ENCODE peak calls at places on chromosomes 3 and 15, in nine cellular contexts. J is uterus, K is right lobe of liver, N is A549, C is tibial nerve, S is upper lobe of left lung, A is heart left ventricle, G is breast epithelium, P is esophagus squamous epithelium. L is an unnamed sample. For H3K4me1, the result is how much of the 10 kb centered on the place peaks cover.

GRCh38 chr3:122021811-122022401 is at the start of gene ILDR1:
- DNase-seq in G (peak), N (no peak), P (no peak), K (peak), J (no peak), S (peak), A (no peak), C (no peak), L (peak)

GRCh38 chr15:43794269-43795037 is 2.3 kb downstream of the SERF2 start:
- DNase-seq in S (no peak), N (no peak), A (peak), P (no peak), C (no peak), G (no peak), K (no peak), J (no peak), L (no peak)

GRCh38 chr15:41597787-41598186 is 38.8 kb downstream of the TYRO3 start:
- DNase-seq in C (no peak), J (no peak), S (no peak), N (no peak), A (no peak), G (no peak), P (no peak), K (no peak), L (no peak)

GRCh38 chr3:86788371-86788770 is 202.6 kb downstream of the VGLL3 start:
- DNase-seq in S (no peak), A (no peak), J (no peak), G (no peak), K (no peak), N (no peak), P (no peak), C (no peak), L (no peak)

GRCh38 chr3:191762323-191762960 is 301.5 kb downstream of the PYDC2 start:
- DNase-seq in K (no peak), G (no peak), J (no peak), P (no peak), S (no peak), A (no peak), C (no peak), N (peak), L (no peak)

GRCh38 chr15:71072423-71072822 is 42.8 kb upstream of the THSD4 start:
- DNase-seq in J (no peak), S (no peak), N (no peak), G (no peak), A (no peak), K (no peak), C (no peak), P (no peak), L (no peak)

GRCh38 chr3:197298858-197299854 is 744 bp upstream of the DLG1 start:
- DNase-seq in C (no peak), G (no peak), A (peak), P (no peak), N (peak), J (peak), K (peak), S (peak), L (peak)

GRCh38 chr15:82105458-82106205 is 59.8 kb upstream of the MEX3B start:
- DNase-seq in N (no peak), S (no peak), C (no peak), J (no peak), P (no peak), K (no peak), A (no peak), G (peak), L (no peak)

GRCh38 chr15:35306361-35306981 is 221.4 kb upstream of the NANOGP8 start:
- DNase-seq in K (no peak), S (no peak), P (no peak), C (no peak), A (no peak), G (no peak), J (no peak), N (peak), L (no peak)

GRCh38 chr15:34239151-34239761 is 14.4 kb downstream of the EMC4 start:
- DNase-seq in N (peak), G (no peak), P (no peak), K (no peak), C (no peak), S (no peak), J (no peak), A (no peak), L (no peak)

GRCh38 chr3:193914602-193915001 is 221.3 kb upstream of the HES1 start:
- DNase-seq in G (no peak), N (no peak), C (no peak), K (no peak), P (no peak), J (no peak), A (no peak), S (no peak), L (no peak)

GRCh38 chr3:109563149-109563548 is 225.8 kb upstream of the DPPA4 start:
- DNase-seq in G (no peak), N (no peak), C (no peak), J (no peak), K (no peak), A (no peak), P (no peak), S (no peak), L (no peak)

GRCh38 chr15:87609474-87609873 is 647.1 kb downstream of the NTRK3 start:
- DNase-seq in S (no peak), P (no peak), K (no peak), G (no peak), J (no peak), C (no peak), A (peak), N (peak), L (no peak)

GRCh38 chr3:156416846-156417581 is 137.9 kb downstream of the SSR3 start:
- DNase-seq in G (no peak), S (no peak), N (no peak), J (no peak), P (no peak), A (no peak), K (no peak), C (no peak), L (no peak)

GRCh38 chr15:100691321-100691720 is 88.9 kb downstream of the ASB7 start:
- DNase-seq in J (peak), S (no peak), G (no peak), K (no peak), A (no peak), C (no peak), N (no peak), P (no peak), L (no peak)

GRCh38 chr3:185976977-185977678 is 39.3 kb upstream of the TRA2B start:
- DNase-seq in A (peak), N (peak), P (no peak), K (peak), J (peak), S (peak), C (peak), G (peak), L (peak)

GRCh38 chr3:127144631-127145030 is 48.3 kb upstream of the PRR23E start:
- DNase-seq in G (no peak), S (no peak), C (no peak), A (no peak), N (no peak), J (no peak), K (no peak), P (no peak), L (peak)

GRCh38 chr3:120604784-120605183 is 8.6 kb downstream of the NDUFB4 start:
- DNase-seq in J (no peak), P (no peak), N (no peak), S (no peak), C (no peak), G (no peak), K (no peak), A (no peak), L (no peak)

GRCh38 chr3:80701349-80701748 is 933.6 kb upstream of the ROBO1 start:
- DNase-seq in K (no peak), P (no peak), S (no peak), C (no peak), G (no peak), A (no peak), J (no peak), N (no peak), L (no peak)

GRCh38 chr3:140246578-140246977 is 311.6 kb downstream of the CLSTN2 start:
- DNase-seq in C (no peak), S (no peak), J (no peak), A (no peak), P (no peak), G (no peak), K (no peak), N (no peak), L (no peak)

GRCh38 chr15:79339588-79340314 is 28.8 kb downstream of the TMED3 start:
- DNase-seq in A (no peak), N (peak), S (no peak), C (no peak), P (no peak), G (no peak), K (no peak), J (no peak), L (no peak)

GRCh38 chr15:49343546-49343945 is 79.5 kb upstream of the FGF7 start:
- DNase-seq in A (no peak), S (no peak), P (no peak), C (no peak), J (no peak), K (no peak), G (no peak), N (no peak), L (no peak)

GRCh38 chr15:62977952-62978811 is 64.4 kb upstream of the TPM1 start:
- DNase-seq in J (no peak), N (peak), P (no peak), C (no peak), K (no peak), G (peak), A (no peak), S (no peak), L (no peak)

GRCh38 chr15:83694030-83694429 is 40.1 kb downstream of the ADAMTSL3 start:
- DNase-seq in K (no peak), G (no peak), P (no peak), S (no peak), A (no peak), J (peak), N (peak), C (no peak), L (no peak)

GRCh38 chr3:38634133-38634532 is 15.4 kb downstream of the SCN5A start:
- DNase-seq in S (no peak), C (no peak), A (no peak), K (no peak), P (no peak), N (no peak), G (no peak), J (no peak), L (no peak)

GRCh38 chr3:47850062-47850802 is 47.3 kb downstream of the DHX30 start:
- DNase-seq in G (no peak), N (peak), C (no peak), S (no peak), A (no peak), P (no peak), J (no peak), K (no peak), L (no peak)

GRCh38 chr3:193776626-193777025 is 183.6 kb downstream of the OPA1 start:
- DNase-seq in A (no peak), C (no peak), N (no peak), K (no peak), S (no peak), P (no peak), G (no peak), J (no peak), L (peak)

GRCh38 chr3:43316783-43317460 is 30.6 kb downstream of the SNRK start:
- DNase-seq in C (no peak), S (no peak), K (no peak), N (no peak), P (no peak), A (no peak), G (no peak), J (no peak), L (no peak)

GRCh38 chr15:76967067-76967466 is 27.9 kb upstream of the PSTPIP1 start:
- DNase-seq in N (no peak), G (no peak), K (no peak), J (no peak), A (no peak), C (no peak), S (no peak), P (no peak), L (no peak)

GRCh38 chr15:98815207-98815606 is 166.9 kb downstream of the IGF1R start:
- DNase-seq in C (no peak), S (no peak), A (no peak), J (no peak), N (no peak), G (peak), K (no peak), P (no peak), L (no peak)

GRCh38 chr15:89524184-89524583 is 27.8 kb upstream of the RHCG start:
- DNase-seq in P (no peak), J (no peak), S (no peak), C (no peak), N (no peak), A (no peak), G (no peak), K (no peak), L (no peak)

GRCh38 chr3:57910988-57911387 is 97.2 kb upstream of the FLNB start:
- DNase-seq in S (no peak), C (no peak), K (no peak), P (no peak), A (no peak), J (no peak), G (no peak), N (peak), L (no peak)

GRCh38 chr3:16897254-16897926 is 12.6 kb downstream of the PLCL2 start:
- DNase-seq in N (peak), S (no peak), K (no peak), P (no peak), J (no peak), A (no peak), C (no peak), G (no peak), L (peak)

GRCh38 chr15:67079361-67079760 is 14.0 kb downstream of the SMAD3 start:
- DNase-seq in K (no peak), G (no peak), P (no peak), A (no peak), C (no peak), S (no peak), J (no peak), N (no peak), L (no peak)

DNA sequence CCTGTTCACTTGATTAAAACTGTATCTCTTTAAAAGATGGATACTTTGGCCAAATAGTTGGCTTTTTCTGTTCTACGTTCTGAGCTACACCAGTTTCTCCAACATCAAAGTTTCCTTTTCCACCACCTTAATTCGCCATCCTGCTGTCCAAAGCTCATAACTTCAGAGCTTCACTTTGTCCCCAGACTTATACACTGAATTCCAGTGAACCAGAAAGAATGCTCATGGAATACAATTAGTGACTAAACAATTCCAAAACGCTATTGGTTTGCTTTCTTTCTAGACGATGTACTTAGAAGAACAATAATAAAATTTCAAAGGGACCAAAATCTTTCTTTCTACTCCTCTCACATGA is 23.2 kb downstream of the GPR15 start:
- DNase-seq in K (no peak), N (no peak), A (no peak), J (no peak), S (no peak), G (no peak), P (no peak), C (no peak), L (no peak)
- H3K4me3 ChIP-seq in K (no peak), N (no peak), A (no peak), J (no peak), S (no peak), G (no peak), P (no peak), C (no peak), L (no peak)

GRCh38 chr3:9793161-9793781 is 389 bp downstream of the ARPC4 start:
- DNase-seq in S (no peak), A (no peak), G (no peak), N (peak), J (no peak), C (no peak), P (no peak), K (no peak), L (no peak)
- TF ChIP-seq POLR2A in S (no peak), A (no peak), G (no peak), N (no peak), J (no peak), C (no peak), P (no peak), K (no peak), L (no peak)

GRCh38 chr3:161263057-161263456 is 41.9 kb downstream of the NMD3 start:
- DNase-seq in P (no peak), N (no peak), S (no peak), G (no peak), C (no peak), A (no peak), J (no peak), K (no peak), L (no peak)

GRCh38 chr3:161265916-161266571 is 44.9 kb downstream of the NMD3 start:
- DNase-seq in P (no peak), G (no peak), N (no peak), K (no peak), S (no peak), J (no peak), A (no peak), C (no peak), L (no peak)

GRCh38 chr3:161266731-161267150 is 45.6 kb downstream of the NMD3 start:
- DNase-seq in J (no peak), S (no peak), G (no peak), K (no peak), N (peak), A (no peak), C (no peak), P (no peak), L (no peak)

GRCh38 chr3:161267646-161268045 is 46.5 kb downstream of the NMD3 start:
- DNase-seq in C (no peak), J (no peak), P (no peak), G (no peak), N (no peak), S (no peak), K (no peak), A (no peak), L (no peak)

GRCh38 chr3:161264771-161265343 is 43.7 kb downstream of the NMD3 start:
- DNase-seq in K (no peak), P (no peak), S (no peak), C (no peak), A (no peak), J (no peak), G (no peak), N (no peak), L (no peak)
- H3K4me1 ChIP-seq in K (under half), P (under half), S (under half), C (under half), A (under half), J (under half), G (under half), N (under half), L (under half)

GRCh38 chr15:90558182-90558581 is 28.5 kb downstream of the CRTC3 start:
- DNase-seq in J (peak), P (no peak), N (no peak), G (no peak), A (peak), S (no peak), C (no peak), K (peak), L (no peak)
- H3K4me3 ChIP-seq in J (no peak), P (no peak), N (no peak), G (no peak), A (no peak), S (no peak), C (no peak), K (no peak), L (no peak)

GRCh38 chr15:68200016-68200861 is 4.9 kb downstream of the CALML4 start:
- DNase-seq in N (no peak), K (no peak), C (no peak), P (no peak), A (no peak), S (peak), J (no peak), G (no peak), L (peak)
- TF ChIP-seq POLR2A in N (no peak), K (no peak), C (no peak), P (no peak), A (no peak), S (no peak), J (no peak), G (no peak), L (no peak)

DNA sequence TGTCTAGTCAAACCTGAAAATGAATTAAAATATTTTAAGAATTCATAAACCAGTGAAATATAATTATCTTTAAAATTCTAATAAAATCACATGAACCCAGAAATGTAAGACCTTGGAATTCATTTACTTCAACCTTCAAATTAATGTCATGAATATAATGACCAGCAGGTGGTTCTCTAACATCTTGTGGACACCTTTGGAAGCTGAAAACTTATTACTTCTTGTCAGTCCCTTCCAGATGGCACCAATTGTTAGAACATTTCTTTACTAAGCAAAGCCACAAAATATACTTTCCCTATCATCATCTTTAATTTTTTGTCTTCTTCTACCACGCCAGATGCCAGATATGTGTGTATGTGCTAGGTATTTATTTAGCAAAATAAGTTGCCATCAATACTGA is 240.0 kb downstream of the MBNL1 start:
- DNase-seq in P (no peak), N (peak), A (no peak), C (no peak), K (no peak), S (no peak), G (no peak), J (no peak), L (no peak)
- H3K4me1 ChIP-seq in P (under half), N (under half), A (under half), C (under half), K (under half), S (under half), G (under half), J (under half), L (under half)

GRCh38 chr15:45116006-45116481 is 1.9 kb downstream of the DUOXA2 start:
- DNase-seq in P (no peak), S (no peak), K (no peak), G (no peak), A (no peak), J (no peak), N (no peak), C (no peak), L (no peak)

GRCh38 chr15:45115312-45115820 is 1.2 kb downstream of the DUOXA2 start:
- DNase-seq in A (no peak), N (no peak), P (no peak), J (no peak), C (no peak), G (no peak), S (no peak), K (no peak), L (no peak)

GRCh38 chr15:45114076-45114750 is at the start of the genes DUOX2 and DUOXA2:
- DNase-seq in K (no peak), J (no peak), G (no peak), C (no peak), A (no peak), N (no peak), S (peak), P (no peak), L (no peak)

GRCh38 chr15:45113380-45113990 is 487 bp downstream of the DUOX2 start:
- DNase-seq in G (no peak), C (no peak), P (no peak), J (no peak), K (no peak), A (no peak), S (no peak), N (no peak), L (no peak)

DNA sequence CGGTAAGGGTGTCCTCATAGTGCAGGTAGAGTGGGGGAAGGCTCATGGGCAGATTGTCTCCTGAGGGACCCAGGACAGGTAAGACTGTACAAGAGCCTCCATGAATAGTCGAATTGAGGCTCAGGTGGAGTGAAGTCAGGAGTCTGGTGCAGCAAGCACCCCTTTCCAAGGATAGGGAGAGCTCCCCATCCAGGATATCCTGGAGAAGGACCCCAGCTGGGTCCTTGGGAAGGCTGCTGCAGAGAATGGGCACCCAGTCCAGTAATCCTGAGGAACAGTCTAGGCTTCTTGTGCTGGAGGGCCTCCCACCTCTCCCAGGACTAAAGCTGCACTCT is 592 bp downstream of the DUOXA2 start:
- DNase-seq in A (no peak), S (no peak), C (no peak), P (no peak), N (no peak), K (no peak), J (no peak), G (no peak), L (no peak)
- H3K4me3 ChIP-seq in A (no peak), S (no peak), C (no peak), P (peak), N (no peak), K (no peak), J (no peak), G (no peak), L (no peak)

GRCh38 chr3:51385621-51386091 is 565 bp downstream of the MANF start:
- DNase-seq in P (no peak), K (no peak), S (no peak), A (no peak), J (no peak), N (no peak), G (no peak), C (no peak), L (no peak)
- TF ChIP-seq POLR2A in P (no peak), K (no peak), S (no peak), A (no peak), J (no peak), N (no peak), G (no peak), C (no peak), L (no peak)

DNA sequence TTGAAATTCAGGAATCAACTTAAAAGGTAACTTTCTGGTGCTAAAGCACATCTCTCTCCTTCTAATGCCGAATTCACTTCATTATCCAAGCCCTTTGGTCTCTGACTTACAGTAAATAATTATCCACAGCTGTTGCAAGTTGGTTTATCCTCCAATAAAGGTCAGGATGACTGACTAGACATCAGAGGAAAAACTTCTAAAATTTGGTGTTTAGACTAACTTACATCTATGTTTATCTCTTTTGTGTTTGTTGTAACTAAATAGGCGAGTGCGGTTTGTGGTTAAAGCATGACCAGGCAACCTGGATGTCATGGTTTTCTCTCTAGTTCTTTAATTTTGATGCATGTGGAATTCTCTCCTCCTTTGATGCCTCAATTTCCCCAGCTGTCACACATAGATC is 237.4 kb upstream of the LRTM1 start:
- DNase-seq in K (no peak), N (no peak), P (no peak), S (no peak), J (no peak), A (no peak), G (no peak), C (no peak), L (no peak)
- H3K4me1 ChIP-seq in K (under half), N (under half), P (under half), S (under half), J (under half), A (under half), G (under half), C (under half), L (under half)